ENCODE peak calls at places on chromosomes 6 and 20, in four cellular contexts. Y is psoas muscle, B is kidney epithelial cell, T is T follicular helper cell. G is an unnamed sample.

GRCh38 chr6:17865243-17865642 is 122.2 kb downstream of the KIF13A start:
- DNase-seq in T (no peak), B (peak; percentile 47), Y (no peak), G (no peak)

GRCh38 chr6:36027501-36028087 is at the start of gene MAPK14:
- DNase-seq in T (peak; percentile 98), Y (peak; percentile 99), B (peak; percentile 98), G (peak; percentile 98)

GRCh38 chr6:26532699-26533523 is 5.3 kb upstream of the HMGN4 start:
- DNase-seq in Y (peak; percentile 88), T (peak; percentile 85), B (no peak), G (no peak)

GRCh38 chr6:16060039-16060438 is 68.8 kb upstream of the MYLIP start:
- DNase-seq in Y (no peak), T (no peak), B (no peak), G (no peak)

GRCh38 chr6:35610830-35611229 is 77.9 kb downstream of the FKBP5 start:
- DNase-seq in Y (peak; percentile 73), B (no peak), T (no peak), G (no peak)

GRCh38 chr6:56669585-56669984 is 26.9 kb upstream of the DST start:
- DNase-seq in T (no peak), Y (no peak), B (no peak), G (no peak)

GRCh38 chr20:42483694-42484303 is 705.9 kb downstream of the PTPRT start:
- DNase-seq in T (no peak), B (no peak), Y (no peak), G (peak; percentile 71)

GRCh38 chr20:21702553-21703467 is 2.7 kb upstream of the PAX1 start:
- DNase-seq in Y (peak; percentile 77), B (no peak), T (no peak), G (peak; percentile 50)

GRCh38 chr6:37673436-37673835 is 24.2 kb downstream of the MDGA1 start:
- DNase-seq in T (no peak), Y (no peak), B (no peak), G (no peak)

GRCh38 chr6:38715016-38715809 is at the start of gene DNAH8:
- DNase-seq in B (no peak), Y (no peak), T (no peak), G (no peak)

GRCh38 chr6:4449409-4449808 is 314.0 kb upstream of the ECI2 start:
- DNase-seq in T (no peak), B (no peak), Y (no peak), G (no peak)

GRCh38 chr6:51855310-51856082 is 231.9 kb downstream of the PKHD1 start:
- DNase-seq in T (no peak), Y (no peak), B (peak; percentile 41), G (peak; percentile 70)

GRCh38 chr6:87789198-87789899 is 87.3 kb upstream of the AKIRIN2 start:
- DNase-seq in Y (no peak), B (peak; percentile 67), T (no peak), G (no peak)